ENCODE peak calls at places on chromosomes 4 and X, in nine cellular contexts. K is MM.1S, P is left lung, E is spleen, A is colonic mucosa, D is uterus, Q is GM23248, S is HepG2, Z is A549. H is an unnamed sample. For H3K4me1, the result is how much of the 10 kb centered on the place peaks cover.

GRCh38 chr4:156958276-156959074 is 13.1 kb downstream of the PDGFC start:
- DNase-seq in K (no peak), Q (peak), A (no peak), D (no peak), S (no peak), Z (no peak), P (no peak), E (no peak), H (no peak)

GRCh38 chr4:1309261-1310010 is 19.7 kb downstream of the MAEA start:
- DNase-seq in K (no peak), D (peak), A (peak), E (peak), Z (no peak), P (peak), S (peak), Q (peak), H (peak)

GRCh38 chrX:45400380-45400779 is 199.7 kb upstream of the DIPK2B start:
- DNase-seq in S (no peak), K (no peak), D (no peak), E (no peak), Q (peak), Z (no peak), P (no peak), A (no peak), H (no peak)

GRCh38 chr4:77151246-77151645 is 5.8 kb upstream of the CCNG2 start:
- DNase-seq in D (no peak), Q (peak), E (no peak), K (no peak), Z (no peak), P (no peak), A (no peak), S (no peak), H (no peak)

GRCh38 chr4:15451181-15451865 is 18.4 kb upstream of the CC2D2A start:
- DNase-seq in E (no peak), Z (no peak), A (no peak), Q (peak), P (no peak), D (no peak), S (no peak), K (no peak), H (no peak)

GRCh38 chrX:114976321-114976720 is 41.1 kb downstream of the IL13RA2 start:
- DNase-seq in Z (no peak), K (no peak), E (no peak), A (no peak), P (no peak), D (no peak), S (no peak), Q (peak), H (no peak)

GRCh38 chr4:156642161-156642560 is 329.4 kb downstream of the PDGFC start:
- DNase-seq in K (no peak), D (no peak), Z (no peak), S (no peak), Q (peak), E (no peak), P (no peak), A (no peak), H (no peak)

GRCh38 chr4:8761824-8762205 is 109.8 kb downstream of the HMX1 start:
- DNase-seq in Q (no peak), E (peak), D (no peak), A (no peak), Z (no peak), P (peak), K (no peak), S (no peak), H (peak)

GRCh38 chr4:159075531-159075932 is 27.3 kb upstream of the RAPGEF2 start:
- DNase-seq in D (no peak), Q (peak), Z (no peak), P (no peak), A (no peak), S (no peak), E (no peak), K (no peak), H (no peak)

GRCh38 chr4:128031756-128032384 is 29.2 kb upstream of the LARP1B start:
- DNase-seq in Z (no peak), Q (no peak), K (no peak), E (no peak), A (no peak), S (peak), P (no peak), D (no peak), H (no peak)

GRCh38 chr4:189083769-189084168 is 856.9 kb upstream of the FRG1 start:
- DNase-seq in S (no peak), A (no peak), Q (no peak), P (no peak), Z (no peak), D (no peak), E (no peak), K (no peak), H (no peak)

GRCh38 chrX:69932323-69932722 is 117.4 kb downstream of the AWAT2 start:
- DNase-seq in A (no peak), Z (no peak), S (no peak), D (no peak), E (no peak), K (no peak), Q (no peak), P (no peak), H (no peak)

GRCh38 chr4:113657834-113658233 is 103.7 kb downstream of the CAMK2D start:
- DNase-seq in Z (no peak), K (no peak), P (no peak), A (no peak), S (no peak), D (no peak), E (no peak), Q (peak), H (no peak)

GRCh38 chrX:23644744-23645143 is 22.5 kb upstream of the PRDX4 start:
- DNase-seq in K (no peak), Q (no peak), Z (no peak), P (no peak), E (no peak), D (no peak), A (no peak), S (no peak), H (no peak)

GRCh38 chrX:87900320-87900908 is 382.8 kb downstream of the KLHL4 start:
- DNase-seq in Z (peak), P (no peak), A (no peak), D (no peak), Q (no peak), K (peak), E (no peak), S (no peak), H (no peak)

GRCh38 chrX:155068165-155068564 is 2.8 kb downstream of the CMC4 start:
- DNase-seq in Z (peak), E (no peak), S (peak), P (no peak), D (no peak), A (no peak), K (no peak), Q (peak), H (no peak)

GRCh38 chrX:39772057-39772832 is 325.5 kb downstream of the BCOR start:
- DNase-seq in Q (no peak), E (peak), P (no peak), A (no peak), S (peak), K (peak), D (no peak), Z (no peak), H (no peak)

GRCh38 chrX:92232182-92232581 is 453.0 kb downstream of the PCDH11X start:
- DNase-seq in Z (peak), K (peak), D (no peak), S (peak), A (no peak), P (no peak), E (no peak), Q (peak), H (no peak)

GRCh38 chrX:49077941-49078340 is 1.7 kb downstream of the WDR45 start:
- DNase-seq in D (no peak), A (no peak), S (no peak), Q (no peak), K (no peak), E (no peak), P (no peak), Z (no peak), H (no peak)

GRCh38 chr4:53557601-53558000 is 33.7 kb downstream of the LNX1 start:
- DNase-seq in S (no peak), A (no peak), E (no peak), Z (no peak), K (no peak), P (no peak), Q (peak), D (no peak), H (no peak)

GRCh38 chr4:6549445-6549844 is 25.5 kb upstream of the MAN2B2 start:
- DNase-seq in E (no peak), A (no peak), S (no peak), Q (no peak), Z (no peak), P (no peak), K (no peak), D (no peak), H (no peak)

GRCh38 chrX:121389976-121390709 is 342.7 kb downstream of the GLUD2 start:
- DNase-seq in E (no peak), D (no peak), Z (no peak), A (peak), S (peak), Q (peak), P (no peak), K (no peak), H (no peak)

GRCh38 chrX:155966876-155967275 is 30.6 kb upstream of the IL9R start:
- DNase-seq in P (no peak), K (no peak), Q (peak), S (peak), E (no peak), D (no peak), Z (peak), A (no peak), H (no peak)

GRCh38 chr4:82372502-82372873 is 1.3 kb downstream of the HNRNPD start:
- DNase-seq in A (peak), S (no peak), D (no peak), Z (peak), Q (peak), K (peak), E (peak), P (peak), H (no peak)

GRCh38 chr4:82371398-82371972 is 2.3 kb downstream of the HNRNPD start:
- DNase-seq in A (no peak), Z (no peak), E (no peak), K (no peak), Q (peak), D (no peak), P (no peak), S (no peak), H (no peak)

GRCh38 chr4:82376109-82376508 is 2.3 kb upstream of the HNRNPD start:
- DNase-seq in P (no peak), E (peak), Q (no peak), S (no peak), D (no peak), A (no peak), Z (no peak), K (no peak), H (no peak)

GRCh38 chr4:82373816-82374740 is at the start of gene HNRNPD:
- DNase-seq in D (peak), P (peak), S (peak), K (peak), E (peak), Z (peak), A (peak), Q (peak), H (peak)

DNA sequence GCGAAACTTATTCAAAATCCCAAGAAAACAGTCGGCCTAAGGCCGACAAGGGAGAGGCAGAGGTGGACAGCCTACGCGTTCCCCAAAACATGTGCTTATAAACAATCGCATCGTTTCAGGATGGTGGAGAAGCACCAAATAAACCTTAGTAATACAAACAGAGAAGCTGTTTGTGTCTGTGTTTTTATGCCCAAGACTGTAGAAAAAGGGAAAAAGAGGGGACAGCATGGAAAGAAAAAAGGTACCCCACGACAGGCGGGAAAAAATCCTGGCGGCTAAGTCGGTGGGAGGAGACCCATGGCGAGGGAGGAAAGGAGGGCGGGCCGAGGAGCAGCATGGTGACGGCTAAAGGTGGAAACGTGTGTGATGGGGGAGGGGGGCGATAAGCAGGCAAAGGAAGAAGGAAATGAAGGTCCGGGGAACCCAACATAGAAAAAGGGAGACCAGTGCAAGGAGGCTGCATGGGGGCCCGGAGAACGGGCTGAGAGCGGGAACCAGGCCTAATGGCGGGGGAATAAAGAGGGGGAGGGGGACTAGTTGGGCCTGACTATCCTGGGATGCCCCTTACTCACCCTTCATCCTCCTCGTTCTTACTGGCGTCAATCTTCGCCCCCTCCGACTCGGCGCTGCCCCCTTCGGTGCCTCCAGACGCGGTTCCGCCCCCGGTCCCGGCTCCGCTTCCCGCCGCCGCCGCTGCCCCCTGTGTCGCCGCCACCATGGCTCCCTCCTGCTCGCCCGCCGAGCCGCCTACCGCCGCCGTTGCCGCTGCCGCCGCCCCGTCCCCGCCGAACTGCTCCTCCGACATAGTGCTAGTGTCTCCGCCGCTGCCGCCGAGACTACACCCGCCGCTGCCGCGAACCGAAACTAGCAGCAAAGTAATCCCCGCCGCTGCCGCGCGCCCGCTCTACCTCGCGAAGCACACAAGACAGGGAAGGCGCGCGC is 646 bp downstream of the HNRNPD start:
- DNase-seq in E (peak), A (peak), Z (peak), D (peak), S (peak), K (peak), P (peak), Q (peak), H (peak)
- H3K4me1 ChIP-seq in E (half or more), A (under half), Z (under half), D (under half), S (under half), K (under half), P (half or more), Q (under half), H (under half)

GRCh38 chrX:12378706-12379105 is 240.4 kb downstream of the FRMPD4 start:
- DNase-seq in E (no peak), K (no peak), Q (no peak), Z (no peak), P (no peak), S (no peak), D (no peak), A (no peak), H (no peak)

GRCh38 chrX:12378263-12378662 is 240.0 kb downstream of the FRMPD4 start:
- DNase-seq in P (no peak), A (no peak), S (no peak), K (no peak), D (no peak), E (no peak), Z (no peak), Q (no peak), H (no peak)

GRCh38 chrX:12383196-12383595 is 244.9 kb downstream of the FRMPD4 start:
- DNase-seq in A (no peak), D (no peak), K (no peak), E (no peak), S (no peak), Z (no peak), Q (no peak), P (no peak), H (no peak)

DNA sequence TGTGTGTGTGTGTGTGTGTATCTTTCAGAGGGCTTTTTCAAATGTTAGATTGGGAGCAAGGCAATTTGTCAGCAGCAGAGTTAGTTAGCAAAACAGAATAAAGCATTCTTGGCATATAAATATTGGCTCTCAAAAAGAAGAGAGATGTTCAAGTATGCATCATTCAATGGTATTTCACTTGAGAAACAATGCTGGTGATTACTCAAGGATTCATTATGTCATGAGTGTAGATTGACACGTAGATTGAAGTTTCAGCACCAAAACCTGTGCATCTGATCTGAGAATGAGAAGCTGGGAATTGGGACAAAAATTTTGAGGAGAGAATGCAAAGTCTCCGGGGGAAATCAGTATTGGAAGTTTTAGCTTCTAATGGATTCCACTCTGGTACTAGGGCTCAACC is 241.4 kb downstream of the FRMPD4 start:
- DNase-seq in P (no peak), A (no peak), K (no peak), Z (no peak), Q (no peak), S (no peak), E (no peak), D (no peak), H (no peak)
- H3K4me1 ChIP-seq in P (under half), A (under half), K (under half), Z (under half), Q (under half), S (under half), E (under half), D (under half), H (under half)

GRCh38 chr4:147734496-147734895 is 2.6 kb downstream of the ARHGAP10 start:
- DNase-seq in Q (no peak), D (no peak), K (no peak), E (no peak), Z (no peak), S (no peak), A (no peak), P (no peak), H (no peak)
- H3K4me1 ChIP-seq in Q (under half), D (under half), K (under half), E (under half), Z (under half), S (under half), A (under half), P (under half), H (under half)

GRCh38 chr4:39706829-39707511 is 9.0 kb downstream of the UBE2K start:
- DNase-seq in Q (peak), D (no peak), Z (peak), S (no peak), K (no peak), A (no peak), P (no peak), E (no peak), H (no peak)

GRCh38 chr4:39713691-39714090 is 15.8 kb downstream of the UBE2K start:
- DNase-seq in S (no peak), E (no peak), Q (peak), D (no peak), A (no peak), Z (no peak), P (no peak), K (peak), H (no peak)

GRCh38 chr4:39714171-39714570 is 16.2 kb downstream of the UBE2K start:
- DNase-seq in E (no peak), Q (peak), S (no peak), K (no peak), D (no peak), P (no peak), A (no peak), Z (no peak), H (no peak)

GRCh38 chr4:39712819-39713607 is 15.1 kb downstream of the UBE2K start:
- DNase-seq in E (no peak), S (no peak), D (no peak), P (no peak), Q (no peak), A (no peak), Z (no peak), K (no peak), H (no peak)

GRCh38 chr4:39710098-39710896 is 12.4 kb downstream of the UBE2K start:
- DNase-seq in D (no peak), E (no peak), A (no peak), S (no peak), Q (no peak), Z (no peak), K (no peak), P (no peak), H (no peak)
- H3K4me1 ChIP-seq in D (under half), E (half or more), A (under half), S (under half), Q (under half), Z (under half), K (under half), P (half or more), H (under half)

GRCh38 chr4:108109111-108109510 is 59.6 kb downstream of the LEF1 start:
- DNase-seq in K (no peak), S (no peak), P (no peak), D (no peak), Q (no peak), A (no peak), Z (no peak), E (no peak), H (no peak)

GRCh38 chr4:108107116-108107515 is 61.6 kb downstream of the LEF1 start:
- DNase-seq in A (no peak), S (no peak), E (no peak), Z (no peak), K (no peak), P (no peak), D (no peak), Q (no peak), H (no peak)

GRCh38 chr4:108103096-108103495 is 65.6 kb downstream of the LEF1 start:
- DNase-seq in D (no peak), K (no peak), E (no peak), A (no peak), S (no peak), Z (no peak), Q (no peak), P (no peak), H (no peak)

GRCh38 chr4:108107729-108108382 is 60.9 kb downstream of the LEF1 start:
- DNase-seq in D (no peak), S (no peak), Q (no peak), K (no peak), P (no peak), A (no peak), Z (no peak), E (no peak), H (no peak)

GRCh38 chr4:108106186-108106585 is 62.5 kb downstream of the LEF1 start:
- DNase-seq in S (no peak), Z (no peak), P (no peak), D (no peak), E (no peak), A (no peak), Q (no peak), K (no peak), H (no peak)
- H3K4me1 ChIP-seq in S (under half), Z (under half), P (under half), D (under half), E (under half), A (under half), Q (under half), K (under half), H (under half)

GRCh38 chr4:115675721-115676120 is 562.3 kb upstream of the NDST4 start:
- DNase-seq in Z (no peak), S (no peak), K (no peak), P (no peak), E (no peak), A (no peak), D (no peak), Q (no peak), H (no peak)
- H3K4me1 ChIP-seq in Z (under half), S (under half), K (under half), P (under half), E (under half), A (under half), D (under half), Q (under half), H (under half)

GRCh38 chrX:124386401-124386800 is 40.0 kb downstream of the SH2D1A start:
- DNase-seq in P (no peak), A (no peak), E (no peak), Q (no peak), K (no peak), Z (no peak), D (no peak), S (no peak), H (no peak)
- H3K4me1 ChIP-seq in P (under half), A (under half), E (under half), Q (under half), K (under half), Z (under half), D (under half), S (under half), H (under half)

DNA sequence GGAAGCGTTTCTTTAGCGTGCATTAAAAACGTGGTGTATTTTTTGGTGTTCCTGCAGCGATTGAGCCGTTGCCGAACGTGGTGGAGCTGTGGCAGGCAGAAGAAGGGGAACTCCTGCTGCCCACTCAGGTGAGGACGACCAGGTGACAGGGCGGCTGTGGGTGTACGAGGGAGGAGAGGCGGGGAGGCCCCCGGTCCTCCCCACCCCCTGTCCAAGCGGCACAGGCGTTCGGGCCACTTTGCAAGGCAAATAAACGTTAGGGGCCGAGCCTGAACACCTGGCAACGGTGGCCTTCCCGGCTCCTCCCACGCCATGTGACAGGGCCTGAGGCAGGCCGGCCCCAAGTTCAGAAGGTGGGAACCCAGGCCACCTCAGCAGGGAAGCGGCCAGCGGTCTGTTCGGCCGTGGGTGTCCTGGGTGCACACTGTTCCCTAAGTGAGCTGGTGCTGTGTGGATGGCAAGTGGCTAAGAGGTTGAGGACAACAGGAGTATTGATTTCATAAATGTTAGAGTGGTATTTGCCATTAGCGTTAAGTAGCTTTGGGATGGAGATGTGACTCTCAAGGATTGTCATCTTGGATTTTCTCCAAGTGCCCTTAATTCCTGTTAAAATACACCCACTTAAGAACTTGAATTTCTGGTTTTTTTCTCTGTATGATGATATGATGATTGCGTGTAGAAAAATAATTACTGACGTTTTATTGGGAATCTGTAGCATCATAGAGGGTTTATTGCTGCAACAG is 1.2 kb downstream of the TMEM131L start:
- DNase-seq in E (peak), Q (peak), S (peak), A (peak), Z (no peak), P (peak), D (peak), K (peak), H (peak)
- H3K4me1 ChIP-seq in E (half or more), Q (under half), S (under half), A (under half), Z (under half), P (half or more), D (under half), K (under half), H (under half)

H was measured in upper lobe of right lung.